ENCODE peak calls at places on chromosomes 16 and 17, in four cellular contexts. T, E, V and O are unnamed samples.

GRCh38 chr17:33667052-33667509 is 374.0 kb upstream of the ASIC2 start:
- DNase-seq in T (no peak), E (no peak), V (no peak), O (no peak)

GRCh38 chr16:5642470-5642869 is 544.9 kb upstream of the EEF2KMT start:
- DNase-seq in T (no peak), E (no peak), V (no peak), O (no peak)

GRCh38 chr16:55257971-55258613 is 65.9 kb upstream of the IRX6 start:
- DNase-seq in T (peak), E (peak), V (no peak), O (no peak)

GRCh38 chr16:88383401-88384221 is 852 bp downstream of the ZNF469 start:
- DNase-seq in T (no peak), E (peak), V (no peak), O (peak)

GRCh38 chr17:7238418-7239090 is 703 bp downstream of the PHF23 start:
- DNase-seq in T (no peak), E (no peak), V (peak), O (peak)

GRCh38 chr17:76948301-76948700 is 80.1 kb downstream of the MGAT5B start:
- DNase-seq in T (no peak), E (no peak), V (no peak), O (no peak)

GRCh38 chr17:6523330-6523729 is 33.0 kb downstream of the PITPNM3 start:
- DNase-seq in T (no peak), E (peak), V (no peak), O (no peak)

GRCh38 chr16:4273858-4274291 is 1.1 kb upstream of the TFAP4 start:
- DNase-seq in T (no peak), E (peak), V (peak), O (no peak)

GRCh38 chr17:19010729-19011505 is 6.4 kb upstream of the FAM83G start:
- DNase-seq in T (no peak), E (no peak), V (no peak), O (no peak)

GRCh38 chr17:77409282-77410161 is 268.8 kb downstream of the SEC14L1 start:
- DNase-seq in T (no peak), E (peak), V (no peak), O (no peak)

GRCh38 chr17:10631048-10631700 is 25.9 kb downstream of the MYH3 start:
- DNase-seq in T (no peak), E (peak), V (no peak), O (peak)

GRCh38 chr17:4530799-4531730 is 24.1 kb downstream of the MYBBP1A start:
- DNase-seq in T (no peak), E (no peak), V (no peak), O (no peak)

GRCh38 chr16:52549011-52549692 is 2.2 kb upstream of the TOX3 start:
- DNase-seq in T (no peak), E (peak), V (no peak), O (no peak)

GRCh38 chr17:3926860-3927627 is 10.8 kb upstream of the P2RX1 start:
- DNase-seq in T (no peak), E (no peak), V (no peak), O (no peak)

GRCh38 chr17:48825446-48826381 is 5.1 kb upstream of the CALCOCO2 start:
- DNase-seq in T (no peak), E (no peak), V (no peak), O (no peak)

GRCh38 chr17:10757067-10757466 is 27.2 kb upstream of the TMEM220 start:
- DNase-seq in T (no peak), E (no peak), V (no peak), O (no peak)

GRCh38 chr17:78524870-78525510 is 52.2 kb downstream of the DNAH17 start:
- DNase-seq in T (no peak), E (no peak), V (no peak), O (no peak)

GRCh38 chr17:37791434-37791833 is 46.6 kb upstream of the HNF1B start:
- DNase-seq in T (peak), E (peak), V (no peak), O (no peak)

GRCh38 chr17:49987681-49988441 is 7.2 kb downstream of the DLX3 start:
- DNase-seq in T (peak), E (no peak), V (no peak), O (no peak)

GRCh38 chr16:73000020-73000906 is 47.7 kb downstream of the ZFHX3 start:
- DNase-seq in T (no peak), E (peak), V (no peak), O (no peak)

GRCh38 chr17:62637809-62638208 is 10.3 kb downstream of the MRC2 start:
- DNase-seq in T (no peak), E (no peak), V (no peak), O (no peak)

GRCh38 chr17:180380-181212 is 854 bp downstream of the DOC2B start:
- DNase-seq in T (no peak), E (no peak), V (no peak), O (no peak)

GRCh38 chr16:13436641-13437423 is 483.1 kb upstream of the ERCC4 start:
- DNase-seq in T (no peak), E (no peak), V (no peak), O (no peak)

GRCh38 chr16:31215287-31216115 is 1.4 kb downstream of the PYDC1 start:
- DNase-seq in T (no peak), E (peak), V (no peak), O (peak)

DNA sequence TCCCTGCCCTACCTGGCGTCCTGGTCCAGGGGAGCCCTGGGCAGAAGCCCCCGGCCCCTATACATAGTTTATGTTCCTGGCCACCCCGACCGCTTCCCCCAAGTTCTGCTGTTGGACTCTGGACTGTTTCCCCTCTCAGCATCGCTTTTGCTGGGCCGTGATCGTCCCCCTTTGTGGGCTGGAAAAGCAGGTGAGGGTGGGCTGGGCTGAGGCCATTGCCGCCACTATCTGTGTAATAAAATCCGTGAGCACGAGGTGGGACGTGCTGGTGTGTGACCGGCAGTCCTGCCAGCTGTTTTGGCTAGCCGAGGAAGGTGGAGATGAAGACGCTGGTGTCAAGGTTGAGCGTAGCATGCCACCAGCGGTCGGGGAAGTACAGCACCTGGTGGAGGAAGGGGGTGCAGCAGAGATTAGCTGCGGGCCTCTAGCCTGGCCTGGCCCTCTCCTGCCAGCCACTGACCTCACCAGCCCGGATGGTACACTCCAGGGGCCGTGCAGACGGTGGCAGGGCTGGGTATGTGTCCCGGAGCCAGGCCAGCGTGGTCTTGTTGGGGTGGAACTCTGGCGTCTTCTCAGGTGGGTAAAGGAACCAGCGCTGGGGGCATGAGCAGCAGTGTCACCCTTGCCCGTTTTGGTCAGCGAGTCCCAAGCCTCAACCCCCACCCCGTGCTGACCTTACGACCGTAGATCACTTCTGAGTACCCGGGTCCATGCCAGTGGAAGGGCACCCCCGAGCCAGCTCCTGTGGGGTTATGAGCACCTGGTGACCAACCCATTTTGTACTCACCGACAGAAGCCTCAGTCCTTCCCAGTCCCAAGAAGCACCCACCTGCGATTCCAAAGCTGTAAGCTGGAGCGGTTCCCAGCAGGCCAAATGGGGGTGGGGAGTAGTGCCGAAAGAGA is 1.4 kb downstream of the JMJD8 start:
- DNase-seq in T (no peak), E (no peak), V (no peak), O (no peak)
- TF ChIP-seq CTCF in T (no peak), E (no peak), V (no peak), O (no peak)

GRCh38 chr17:39665642-39666221 is 583 bp downstream of the TCAP start:
- DNase-seq in T (no peak), E (no peak), V (no peak), O (no peak)
- TF ChIP-seq CTCF in T (peak), E (no peak), V (no peak), O (no peak)

GRCh38 chr16:68310441-68311315 is at the start of the genes PRMT7 and SLC7A6OS:
- DNase-seq in T (peak), E (peak), V (peak), O (peak)
- TF ChIP-seq CTCF in T (peak), E (peak), V (no peak), O (no peak)

GRCh38 chr17:74408262-74408661 is 23.6 kb upstream of the GPRC5C start:
- DNase-seq in T (no peak), E (peak), V (no peak), O (no peak)

GRCh38 chr17:74412581-74412980 is 19.3 kb upstream of the GPRC5C start:
- DNase-seq in T (no peak), E (no peak), V (no peak), O (no peak)

GRCh38 chr17:74407384-74407783 is 24.5 kb upstream of the GPRC5C start:
- DNase-seq in T (no peak), E (no peak), V (no peak), O (no peak)

GRCh38 chr17:74408830-74409229 is 23.1 kb upstream of the GPRC5C start:
- DNase-seq in T (no peak), E (no peak), V (no peak), O (no peak)

DNA sequence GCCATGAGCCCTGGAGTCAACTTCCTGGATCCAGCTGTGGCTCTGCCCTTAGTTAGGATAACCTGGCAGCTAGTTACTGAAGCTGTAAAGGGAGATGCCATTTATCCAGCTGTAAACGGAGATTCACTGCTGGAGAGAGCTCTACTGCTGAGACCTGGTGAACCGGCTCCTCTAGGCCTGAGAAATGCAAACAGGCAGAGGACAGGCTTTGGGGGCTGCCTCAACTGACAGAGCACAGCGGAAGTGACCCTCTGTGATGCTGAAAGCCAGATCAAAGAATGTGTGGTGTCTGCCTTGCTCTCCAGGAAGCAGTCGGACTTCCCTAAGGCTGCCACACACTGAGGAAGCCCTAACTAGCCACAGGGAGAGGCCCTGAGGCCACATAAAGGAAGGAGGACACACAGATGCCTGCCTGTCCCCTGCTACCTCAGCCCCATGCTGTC is 21.9 kb upstream of the GPRC5C start:
- DNase-seq in T (no peak), E (no peak), V (no peak), O (no peak)
- TF ChIP-seq CTCF in T (no peak), E (no peak), V (no peak), O (no peak)

DNA sequence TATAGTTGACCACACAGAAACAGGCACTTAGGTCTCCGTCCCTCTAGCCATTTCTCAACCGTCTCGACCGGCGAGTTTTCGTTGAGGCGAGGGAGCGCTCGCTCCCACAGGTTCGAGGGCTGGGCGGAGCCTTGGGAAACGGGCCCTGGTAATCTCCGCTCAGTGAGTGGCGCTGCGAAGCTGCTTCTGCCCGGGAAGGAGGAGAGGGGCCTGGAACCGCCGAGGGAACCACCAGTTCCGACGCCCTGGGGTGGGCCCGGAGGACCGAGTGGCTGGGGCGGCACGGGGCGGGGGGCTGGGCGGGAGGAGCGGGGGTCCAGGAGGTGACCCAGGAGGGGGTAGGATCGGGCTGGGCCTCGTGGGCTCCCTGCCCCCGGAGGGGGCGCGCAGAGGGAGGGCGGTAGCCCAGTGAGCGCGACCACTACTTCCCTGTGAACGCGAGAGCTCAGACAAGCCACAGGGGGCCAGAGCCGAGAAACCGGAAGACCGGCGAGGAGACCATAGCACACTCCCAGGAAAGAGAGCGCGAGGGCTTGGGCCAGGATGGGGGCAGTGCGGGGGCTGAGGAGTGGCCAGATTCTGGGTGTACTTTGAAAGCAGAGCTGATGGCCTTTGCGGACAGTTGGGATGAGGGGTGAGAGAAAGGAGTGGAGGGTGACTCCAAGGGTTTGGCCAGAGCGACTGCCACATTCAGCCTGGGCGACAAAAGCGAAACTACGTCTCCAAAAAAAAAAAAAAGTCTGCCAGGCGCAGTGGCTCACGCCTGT is 29.9 kb upstream of the ARL4D start:
- DNase-seq in T (no peak), E (peak), V (peak), O (no peak)
- TF ChIP-seq CTCF in T (no peak), E (no peak), V (no peak), O (peak)